ENCODE peak calls at places on chromosome 11, in six cellular contexts. K is ovary, H is fibroblast of mammary gland, Y is fibroblast of the aortic adventitia, U is uterus, G is IMR-90. Z is an unnamed sample.

GRCh38 chr11:34331329-34331728 is 26.5 kb downstream of the ABTB2 start:
- DNase-seq in Y (peak; percentile 80), U (no peak), H (peak; percentile 76), K (no peak), G (peak; percentile 60), Z (no peak)

GRCh38 chr11:75549370-75549958 is 12.6 kb upstream of the SERPINH1 start:
- DNase-seq in G (no peak), Y (no peak), K (no peak), H (no peak), U (no peak), Z (peak; percentile 80)

GRCh38 chr11:78465169-78465942 is 47.7 kb upstream of the GAB2 start:
- DNase-seq in H (no peak), G (no peak), U (no peak), Y (no peak), K (no peak), Z (no peak)

GRCh38 chr11:70399681-70400112 is 1.4 kb downstream of the CTTN start:
- DNase-seq in U (peak; percentile 90), Y (peak; percentile 95), H (peak; percentile 96), K (peak; percentile 95), G (peak; percentile 97), Z (no peak)

GRCh38 chr11:9460322-9461067 is at the start of gene ZNF143:
- DNase-seq in G (peak; percentile 100), Y (peak; percentile 100), K (peak; percentile 100), U (peak; percentile 100), H (peak; percentile 100), Z (peak; percentile 100)

GRCh38 chr11:117618956-117619355 is 178.1 kb downstream of the DSCAML1 start:
- DNase-seq in Y (no peak), U (no peak), G (no peak), K (no peak), H (no peak), Z (no peak)

GRCh38 chr11:73342633-73343032 is 33.6 kb upstream of the RELT start:
- DNase-seq in Y (no peak), U (no peak), H (no peak), G (no peak), K (no peak), Z (no peak)

GRCh38 chr11:117613521-117613920 is 183.5 kb downstream of the DSCAML1 start:
- DNase-seq in Y (no peak), K (no peak), G (no peak), U (no peak), H (no peak), Z (no peak)

GRCh38 chr11:73154178-73154577 is 12.1 kb upstream of the FCHSD2 start:
- DNase-seq in G (no peak), Y (no peak), U (peak; percentile 7), K (no peak), H (no peak), Z (peak; percentile 96)

GRCh38 chr11:66543263-66544107 is 2.4 kb downstream of the ZDHHC24 start:
- DNase-seq in G (peak; percentile 57), Y (peak; percentile 29), H (peak; percentile 43), K (peak; percentile 58), U (peak; percentile 48), Z (peak; percentile 86)

GRCh38 chr11:13962562-13963168 is at the start of gene SPON1:
- DNase-seq in Y (peak; percentile 13), U (peak; percentile 63), H (peak; percentile 24), K (peak; percentile 33), G (peak; percentile 15), Z (no peak)

GRCh38 chr11:113345978-113346377 is 31.6 kb downstream of the TTC12 start:
- DNase-seq in H (no peak), U (no peak), G (peak; percentile 73), K (no peak), Y (no peak), Z (no peak)

GRCh38 chr11:47192111-47192510 is 5.9 kb upstream of the PACSIN3 start:
- DNase-seq in Y (no peak), U (no peak), H (no peak), G (no peak), K (no peak), Z (no peak)

GRCh38 chr11:66653123-66653522 is 14.6 kb downstream of the RBM4 start:
- DNase-seq in G (peak; percentile 36), Y (no peak), K (no peak), H (no peak), U (no peak), Z (no peak)

GRCh38 chr11:5204787-5205186 is 4.3 kb upstream of the OR51V1 start:
- DNase-seq in Y (peak; percentile 88), U (no peak), K (no peak), G (peak; percentile 90), H (peak; percentile 81), Z (no peak)

GRCh38 chr11:61533401-61533800 is 24.9 kb downstream of the LRRC10B start:
- DNase-seq in G (no peak), K (no peak), U (no peak), H (no peak), Y (no peak), Z (no peak)

GRCh38 chr11:15815246-15816209 is 540.8 kb downstream of the SOX6 start:
- DNase-seq in K (no peak), H (peak; percentile 25), G (no peak), U (no peak), Y (peak; percentile 75), Z (no peak)

GRCh38 chr11:94023856-94024255 is 2.7 kb downstream of the HEPHL1 start:
- DNase-seq in Y (no peak), H (no peak), K (no peak), G (no peak), U (no peak), Z (no peak)

GRCh38 chr11:64916040-64916847 is 765 bp downstream of the ATG2A start:
- DNase-seq in G (peak; percentile 33), K (peak; percentile 68), H (peak; percentile 74), U (peak; percentile 48), Y (peak; percentile 50), Z (peak; percentile 19)

GRCh38 chr11:59810189-59810910 is at the start of gene MRPL16:
- DNase-seq in H (peak; percentile 86), K (peak; percentile 81), Y (peak; percentile 90), G (peak; percentile 85), U (peak; percentile 86), Z (peak; percentile 91)

GRCh38 chr11:90222459-90223247 is at the start of gene CHORDC1:
- DNase-seq in G (peak; percentile 75), H (peak; percentile 71), Y (peak; percentile 79), K (peak; percentile 85), U (peak; percentile 87), Z (peak; percentile 84)

GRCh38 chr11:32829680-32830412 is at the start of gene PRRG4:
- DNase-seq in U (peak; percentile 34), K (no peak), H (peak; percentile 24), Y (no peak), G (peak; percentile 16), Z (no peak)

GRCh38 chr11:94735907-94736306 is 32.2 kb upstream of the AMOTL1 start:
- DNase-seq in G (no peak), H (no peak), Y (no peak), U (no peak), K (no peak), Z (no peak)

GRCh38 chr11:111735262-111736116 is 30.7 kb downstream of the PPP2R1B start:
- DNase-seq in H (peak; percentile 100), Y (peak; percentile 99), U (peak; percentile 82), G (peak; percentile 99), K (peak; percentile 85), Z (no peak)

GRCh38 chr11:20067665-20068064 is 92.6 kb downstream of the DBX1 start:
- DNase-seq in K (no peak), U (no peak), H (no peak), Y (no peak), G (no peak), Z (no peak)

GRCh38 chr11:17686185-17686980 is 33.0 kb upstream of the MYOD1 start:
- DNase-seq in H (no peak), U (no peak), K (no peak), G (no peak), Y (no peak), Z (no peak)

DNA sequence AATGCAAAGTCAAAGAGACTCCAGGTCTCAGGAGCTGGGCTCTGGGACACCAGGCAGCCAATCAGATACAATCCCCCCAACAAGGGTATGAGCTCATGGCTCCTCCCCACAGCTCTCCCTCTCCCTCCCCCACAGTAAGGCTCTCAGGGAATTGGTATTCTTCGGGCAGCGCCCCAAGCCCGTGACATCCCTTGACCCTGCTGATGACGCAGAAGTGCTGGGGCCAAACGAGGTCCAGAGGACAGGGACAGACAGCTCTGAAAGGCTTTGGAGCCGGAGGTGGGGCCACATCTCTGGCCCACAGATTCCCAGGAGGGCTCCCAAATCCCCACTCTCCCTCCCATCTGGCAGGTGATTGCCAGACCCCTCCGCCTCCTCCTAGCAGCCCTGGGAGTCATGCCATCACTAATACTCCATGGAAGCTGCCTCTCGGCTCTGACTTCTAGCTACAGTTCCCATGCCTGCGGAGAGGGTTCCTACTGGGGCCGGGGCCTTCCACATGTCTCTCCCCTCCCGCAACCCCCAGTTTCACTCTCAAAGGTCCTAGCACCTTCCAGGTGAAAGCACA is 5.8 kb downstream of the USP2 start:
- DNase-seq in K (peak; percentile 80), H (peak; percentile 96), U (peak; percentile 95), Y (peak; percentile 83), G (peak; percentile 86), Z (no peak)
- H3K4me3 ChIP-seq in K (no peak overlapping the region), H (no peak overlapping the region), U (no peak overlapping the region), Y (no peak overlapping the region), G (no peak overlapping the region), Z (no peak overlapping the region)

DNA sequence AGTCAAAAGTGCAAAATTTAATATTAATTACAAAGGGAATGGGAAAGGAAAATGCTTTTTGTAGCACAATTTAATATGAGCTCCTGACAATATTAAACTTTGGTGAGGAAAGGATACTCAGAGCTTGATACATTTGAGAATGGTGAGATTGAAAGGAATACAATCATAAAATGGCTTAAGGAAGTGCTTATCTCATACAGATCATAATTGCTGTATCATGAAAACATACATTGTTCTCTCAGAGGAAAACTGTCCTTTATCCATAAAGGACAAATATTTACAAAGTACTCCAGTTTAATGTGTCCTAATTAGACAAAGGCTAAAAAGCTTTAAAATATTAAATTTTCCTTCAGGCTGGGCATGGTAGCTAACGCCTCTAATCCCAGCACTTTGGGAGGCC is 260.4 kb downstream of the TMEM135 start:
- DNase-seq in H (no peak), U (no peak), G (no peak), K (no peak), Y (no peak), Z (no peak)
- H3K4me3 ChIP-seq in H (no peak overlapping the region), U (no peak overlapping the region), G (no peak overlapping the region), K (no peak overlapping the region), Y (no peak overlapping the region), Z (no peak overlapping the region)

GRCh38 chr11:10792385-10793068 is 16.2 kb downstream of the EIF4G2 start:
- DNase-seq in U (peak; percentile 84), K (peak; percentile 75), H (peak; percentile 77), G (peak; percentile 62), Y (peak; percentile 72), Z (no peak)
- H3K4me3 ChIP-seq in U (no peak overlapping the region), K (no peak overlapping the region), H (no peak overlapping the region), G (no peak overlapping the region), Y (peak overlapping the region; percentile 17), Z (no peak overlapping the region)

DNA sequence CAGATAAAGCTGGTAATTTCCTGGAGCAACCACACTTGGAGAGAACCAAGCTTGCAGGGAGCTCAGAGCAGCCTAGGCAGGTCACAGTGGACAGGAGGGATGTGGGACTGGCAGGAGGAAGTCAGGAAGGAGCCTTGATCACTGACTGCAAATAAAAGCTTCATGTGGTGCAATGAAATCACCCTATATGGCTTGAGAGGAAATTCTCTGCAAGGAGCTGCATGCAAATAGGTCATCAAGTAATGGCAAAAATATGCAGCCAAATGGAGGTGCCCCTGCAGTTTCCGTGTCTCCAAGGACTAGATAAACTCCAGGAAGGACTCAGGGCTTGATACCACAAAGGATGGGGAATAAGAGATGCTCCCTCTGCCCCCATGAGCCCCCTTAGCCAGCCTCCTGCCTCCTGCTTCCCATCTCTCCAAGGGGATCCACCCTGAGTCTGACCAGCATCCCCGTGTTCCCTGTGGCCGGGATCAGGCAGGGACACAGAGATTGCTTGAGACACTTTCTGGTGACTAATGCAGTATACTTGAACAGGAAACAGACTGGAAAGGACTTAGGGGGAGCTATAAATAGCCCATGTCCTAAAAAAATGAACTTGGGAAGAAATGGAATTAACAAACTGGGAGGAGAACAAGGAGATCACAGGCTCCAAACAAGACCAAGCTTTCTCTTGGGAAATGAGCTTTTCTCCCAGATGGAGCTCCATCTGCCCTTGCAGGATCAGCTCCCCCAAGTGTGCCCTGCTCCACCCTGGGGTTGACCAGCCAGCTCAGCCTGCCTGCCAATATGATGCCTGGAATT is 23.9 kb upstream of the MICAL2 start:
- DNase-seq in H (peak; percentile 98), Y (peak; percentile 92), G (peak; percentile 97), K (no peak), U (peak; percentile 65), Z (peak; percentile 32)
- H3K4me3 ChIP-seq in H (peak overlapping the region; percentile 19), Y (peak overlapping the region; percentile 48), G (peak overlapping the region; percentile 46), K (no peak overlapping the region), U (no peak overlapping the region), Z (no peak overlapping the region)

Z was measured in Jurkat, Clone E6-1.